ENCODE peak calls at places on chromosomes 7 and 10, in five cellular contexts. E is Calu3, H is tibial artery, P is astrocyte of the spinal cord, Q is cardiac muscle cell. L is an unnamed sample.

GRCh38 chr10:124644771-124645170 is 99.4 kb downstream of the FAM53B start:
- DNase-seq in E (no peak), H (no peak), P (no peak), Q (no peak), L (no peak)

GRCh38 chr10:71621783-71622526 is 97.6 kb downstream of the C10orf105 start:
- DNase-seq in E (peak; percentile 61), H (peak; percentile 79), P (peak; percentile 50), Q (peak; percentile 45), L (peak; percentile 41)

GRCh38 chr7:83633516-83633915 is 15.4 kb downstream of the SEMA3E start:
- DNase-seq in E (no peak), H (no peak), P (no peak), Q (no peak), L (no peak)

GRCh38 chr7:130909161-130909836 is 175.3 kb upstream of the KLF14 start:
- DNase-seq in E (no peak), H (no peak), P (no peak), Q (no peak), L (no peak)

GRCh38 chr10:124928545-124928944 is 13.4 kb upstream of the ZRANB1 start:
- DNase-seq in E (no peak), H (no peak), P (no peak), Q (no peak), L (no peak)

GRCh38 chr10:97277551-97277950 is 14.9 kb downstream of the ARHGAP19 start:
- DNase-seq in E (no peak), H (no peak), P (no peak), Q (no peak), L (no peak)

GRCh38 chr7:36395171-36395894 is 5.7 kb downstream of the ANLN start:
- DNase-seq in E (no peak), H (no peak), P (no peak), Q (no peak), L (no peak)

GRCh38 chr10:28858641-28859040 is 181.3 kb downstream of the BAMBI start:
- DNase-seq in E (no peak), H (no peak), P (no peak), Q (peak; percentile 28), L (no peak)

GRCh38 chr7:69019437-69019836 is 578.8 kb upstream of the AUTS2 start:
- DNase-seq in E (no peak), H (no peak), P (no peak), Q (no peak), L (no peak)

DNA sequence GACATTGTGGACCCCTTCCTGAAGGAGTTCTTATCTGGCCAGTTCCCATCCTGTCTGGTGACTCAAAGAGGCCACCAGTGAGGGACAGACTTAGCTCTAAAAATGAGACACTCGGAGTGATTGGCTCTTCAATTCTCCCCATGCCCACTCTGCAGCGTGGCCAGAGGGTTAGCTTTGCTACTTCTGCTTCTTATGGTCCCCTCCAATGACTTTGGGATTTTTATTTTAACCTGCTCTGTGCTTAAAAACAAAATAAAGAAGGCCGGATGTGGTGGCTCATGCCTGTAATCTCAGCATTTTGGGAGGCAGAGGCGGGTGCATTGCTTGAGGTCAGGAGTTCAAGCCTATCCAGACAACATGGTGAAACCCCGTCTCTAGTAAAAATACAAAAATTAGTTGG is 573.0 kb upstream of the AUTS2 start:
- DNase-seq in E (no peak), H (no peak), P (no peak), Q (no peak), L (no peak)
- TF ChIP-seq CTCF in E (no peak), H (no peak), P (no peak), Q (no peak), L (no peak)

DNA sequence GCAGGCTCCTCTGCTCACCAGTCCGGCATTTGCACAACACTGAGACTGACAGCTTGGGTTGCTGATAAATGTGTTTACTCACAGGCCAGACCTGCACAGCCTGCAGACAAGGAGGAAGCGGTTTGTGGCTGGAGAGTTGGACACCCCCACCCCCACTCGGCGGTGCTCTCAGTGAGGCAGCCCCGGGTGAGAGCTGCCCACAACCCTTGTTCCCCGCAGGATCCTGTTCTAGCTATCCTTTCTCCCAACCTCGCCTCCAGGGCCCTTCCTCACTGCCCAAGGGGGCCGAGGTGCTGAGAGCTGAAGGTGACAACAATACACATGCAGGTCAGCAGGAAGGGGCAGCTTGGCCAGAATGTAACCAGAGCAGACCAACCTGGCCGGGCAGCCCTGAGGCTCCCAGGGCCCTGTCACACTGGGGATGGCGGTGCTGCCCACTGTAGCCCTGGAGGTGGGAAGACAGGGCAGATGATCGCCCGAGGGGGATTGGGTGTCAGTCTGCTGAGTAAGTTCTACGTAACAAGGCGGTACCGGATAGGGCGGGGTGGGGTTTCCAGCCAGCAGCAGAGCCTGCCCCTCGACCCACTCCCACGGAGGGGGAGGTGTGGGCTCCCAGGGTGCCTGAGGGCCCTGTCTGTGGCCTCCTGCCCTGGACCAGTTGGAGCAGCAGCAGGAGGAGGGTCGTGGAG is 2.1 kb upstream of the ADAM8 start:
- DNase-seq in E (peak; percentile 67), H (no peak), P (peak; percentile 51), Q (peak; percentile 45), L (peak; percentile 74)
- TF ChIP-seq CTCF in E (no peak), H (no peak), P (no peak), Q (no peak), L (no peak)

GRCh38 chr10:27392606-27393005 is 111.5 kb upstream of the RAB18 start:
- DNase-seq in E (no peak), H (no peak), P (no peak), Q (no peak), L (no peak)
- TF ChIP-seq CTCF in E (no peak), H (no peak), P (no peak), Q (no peak), L (no peak)

GRCh38 chr10:102916173-102916572 is 1.9 kb upstream of the CNNM2 start:
- DNase-seq in E (no peak), H (no peak), P (no peak), Q (no peak), L (no peak)
- TF ChIP-seq CTCF in E (no peak), H (no peak), P (no peak), Q (no peak), L (no peak)

DNA sequence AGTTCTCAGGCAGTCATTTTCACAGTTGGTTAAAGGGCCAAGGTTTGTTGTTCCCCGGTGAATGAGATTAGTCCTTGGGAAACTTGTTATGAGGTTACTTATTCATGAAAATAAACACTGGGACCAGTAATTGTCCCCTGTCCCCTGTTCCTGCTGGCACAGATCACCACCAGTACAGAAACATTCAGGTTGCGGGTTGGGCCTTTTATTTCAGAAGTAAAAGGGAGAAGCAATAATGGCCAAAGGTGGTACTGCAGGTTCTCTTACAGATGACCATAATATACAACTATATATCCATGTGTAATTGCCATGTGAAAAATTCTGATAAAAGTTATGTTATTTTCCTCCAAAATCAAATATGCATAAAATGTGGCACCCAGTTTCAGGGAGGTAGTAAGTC is 442.0 kb downstream of the SORCS1 start:
- DNase-seq in E (no peak), H (no peak), P (no peak), Q (no peak), L (no peak)
- TF ChIP-seq CTCF in E (no peak), H (no peak), P (no peak), Q (no peak), L (no peak)

GRCh38 chr10:5766189-5766588 is 47.0 kb downstream of the GDI2 start:
- DNase-seq in E (no peak), H (no peak), P (no peak), Q (no peak), L (no peak)

GRCh38 chr10:5761220-5761619 is 52.0 kb downstream of the GDI2 start:
- DNase-seq in E (no peak), H (no peak), P (no peak), Q (no peak), L (no peak)

GRCh38 chr10:5762531-5762930 is 50.7 kb downstream of the GDI2 start:
- DNase-seq in E (no peak), H (no peak), P (no peak), Q (no peak), L (no peak)

GRCh38 chr10:5765617-5766016 is 47.6 kb downstream of the GDI2 start:
- DNase-seq in E (no peak), H (no peak), P (no peak), Q (no peak), L (no peak)

DNA sequence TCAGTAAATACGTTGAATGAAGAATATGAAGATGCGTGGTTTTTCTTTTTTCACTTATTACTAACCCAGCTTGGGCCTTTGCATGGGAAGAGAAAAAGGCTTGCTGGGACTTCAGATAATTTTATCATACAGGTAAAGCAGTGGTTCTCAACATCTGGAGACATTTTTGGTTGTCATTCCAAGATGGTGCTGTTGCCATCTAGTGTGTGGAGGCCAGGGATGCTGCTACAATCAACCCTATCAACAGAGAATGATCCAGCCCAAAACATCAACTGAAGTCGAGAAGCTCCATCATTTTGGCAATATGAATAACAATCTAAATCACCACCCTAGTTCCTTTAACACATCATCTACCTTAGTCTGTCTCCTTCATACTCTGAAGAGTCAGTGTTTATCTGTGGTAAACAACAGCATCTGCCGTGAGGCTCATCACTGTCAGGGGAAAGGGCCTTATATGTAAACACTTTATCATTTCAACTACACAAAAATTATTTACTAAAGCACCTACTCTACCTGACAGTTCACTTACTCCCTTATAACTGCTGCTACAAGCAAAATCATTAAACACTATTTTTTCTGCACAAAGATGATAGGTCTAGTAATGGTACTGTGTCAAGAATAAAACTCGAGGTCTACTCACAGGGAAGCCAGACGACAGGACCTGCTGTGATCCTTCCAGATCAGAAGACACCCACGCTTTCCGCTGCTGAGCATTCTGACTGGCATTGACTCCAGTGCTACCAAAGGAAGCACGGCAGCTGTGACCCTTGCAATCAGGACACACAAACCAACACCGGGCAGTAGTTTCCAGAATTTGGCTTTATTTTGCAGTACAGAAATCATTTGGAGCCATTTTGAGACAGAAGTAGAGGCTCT is 48.6 kb downstream of the GDI2 start:
- DNase-seq in E (no peak), H (no peak), P (no peak), Q (no peak), L (no peak)
- TF ChIP-seq CTCF in E (no peak), H (no peak), P (no peak), Q (no peak), L (no peak)

L was measured in psoas muscle.